ENCODE peak calls at places on chromosome 9, in five cellular contexts. One of them, this sample, is unnamed.

GRCh38 chr9:84331119-84331791 is 9.3 kb downstream of the SLC28A3 start:
- DNase-seq in frontal cortex: no peak
- DNase-seq in stimulated activated CD8-positive, alpha-beta memory T cell treated with anti-CD3 and anti-CD28 coated beads, Interleukin-12 subunit alpha, Interleukin-12 subunit beta, amount 100 ng/mL, for 1 hour: no peak
- DNase-seq in iPS-NIHi11: no peak
- DNase-seq in heart left ventricle: no peak
- DNase-seq in this sample: no peak

GRCh38 chr9:37283730-37284235 is 138.7 kb upstream of the GRHPR start:
- DNase-seq in frontal cortex: no peak
- DNase-seq in stimulated activated CD8-positive, alpha-beta memory T cell treated with anti-CD3 and anti-CD28 coated beads, Interleukin-12 subunit alpha, Interleukin-12 subunit beta, amount 100 ng/mL, for 1 hour: no peak
- DNase-seq in iPS-NIHi11: peak; percentile 25
- DNase-seq in heart left ventricle: no peak
- DNase-seq in this sample: no peak

GRCh38 chr9:134546746-134547145 is 94.9 kb upstream of the COL5A1 start:
- DNase-seq in frontal cortex: no peak
- DNase-seq in stimulated activated CD8-positive, alpha-beta memory T cell treated with anti-CD3 and anti-CD28 coated beads, Interleukin-12 subunit alpha, Interleukin-12 subunit beta, amount 100 ng/mL, for 1 hour: no peak
- DNase-seq in iPS-NIHi11: no peak
- DNase-seq in heart left ventricle: no peak
- DNase-seq in this sample: no peak

GRCh38 chr9:17116400-17116837 is 18.4 kb upstream of the CNTLN start:
- DNase-seq in frontal cortex: no peak
- DNase-seq in stimulated activated CD8-positive, alpha-beta memory T cell treated with anti-CD3 and anti-CD28 coated beads, Interleukin-12 subunit alpha, Interleukin-12 subunit beta, amount 100 ng/mL, for 1 hour: no peak
- DNase-seq in iPS-NIHi11: peak; percentile 23
- DNase-seq in heart left ventricle: no peak
- DNase-seq in this sample: no peak

GRCh38 chr9:93204470-93205043 is 20.6 kb downstream of the WNK2 start:
- DNase-seq in frontal cortex: no peak
- DNase-seq in stimulated activated CD8-positive, alpha-beta memory T cell treated with anti-CD3 and anti-CD28 coated beads, Interleukin-12 subunit alpha, Interleukin-12 subunit beta, amount 100 ng/mL, for 1 hour: no peak
- DNase-seq in iPS-NIHi11: no peak
- DNase-seq in heart left ventricle: peak; percentile 24
- DNase-seq in this sample: peak; percentile 32

GRCh38 chr9:23779220-23779619 is 46.8 kb downstream of the ELAVL2 start:
- DNase-seq in frontal cortex: peak; percentile 12
- DNase-seq in stimulated activated CD8-positive, alpha-beta memory T cell treated with anti-CD3 and anti-CD28 coated beads, Interleukin-12 subunit alpha, Interleukin-12 subunit beta, amount 100 ng/mL, for 1 hour: no peak
- DNase-seq in iPS-NIHi11: peak; percentile 13
- DNase-seq in heart left ventricle: no peak
- DNase-seq in this sample: no peak

GRCh38 chr9:33437898-33438297 is 9.5 kb downstream of the AQP3 start:
- DNase-seq in frontal cortex: no peak
- DNase-seq in stimulated activated CD8-positive, alpha-beta memory T cell treated with anti-CD3 and anti-CD28 coated beads, Interleukin-12 subunit alpha, Interleukin-12 subunit beta, amount 100 ng/mL, for 1 hour: no peak
- DNase-seq in iPS-NIHi11: no peak
- DNase-seq in heart left ventricle: no peak
- DNase-seq in this sample: no peak

GRCh38 chr9:99921875-99922710 is 15.6 kb downstream of the STX17 start:
- DNase-seq in frontal cortex: no peak
- DNase-seq in stimulated activated CD8-positive, alpha-beta memory T cell treated with anti-CD3 and anti-CD28 coated beads, Interleukin-12 subunit alpha, Interleukin-12 subunit beta, amount 100 ng/mL, for 1 hour: no peak
- DNase-seq in iPS-NIHi11: no peak
- DNase-seq in heart left ventricle: no peak
- DNase-seq in this sample: no peak

GRCh38 chr9:106921989-106922388 is 59.0 kb downstream of the ZNF462 start:
- DNase-seq in frontal cortex: no peak
- DNase-seq in stimulated activated CD8-positive, alpha-beta memory T cell treated with anti-CD3 and anti-CD28 coated beads, Interleukin-12 subunit alpha, Interleukin-12 subunit beta, amount 100 ng/mL, for 1 hour: no peak
- DNase-seq in iPS-NIHi11: no peak
- DNase-seq in heart left ventricle: no peak
- DNase-seq in this sample: no peak

GRCh38 chr9:110835404-110835803 is 166.8 kb downstream of the MUSK start:
- DNase-seq in frontal cortex: no peak
- DNase-seq in stimulated activated CD8-positive, alpha-beta memory T cell treated with anti-CD3 and anti-CD28 coated beads, Interleukin-12 subunit alpha, Interleukin-12 subunit beta, amount 100 ng/mL, for 1 hour: no peak
- DNase-seq in iPS-NIHi11: peak; percentile 11
- DNase-seq in heart left ventricle: no peak
- DNase-seq in this sample: no peak

GRCh38 chr9:63816742-63817621 is 1468.0 kb downstream of the FOXD4L5 start:
- DNase-seq in frontal cortex: peak; percentile 66
- DNase-seq in stimulated activated CD8-positive, alpha-beta memory T cell treated with anti-CD3 and anti-CD28 coated beads, Interleukin-12 subunit alpha, Interleukin-12 subunit beta, amount 100 ng/mL, for 1 hour: peak; percentile 51
- DNase-seq in iPS-NIHi11: peak; percentile 86
- DNase-seq in heart left ventricle: peak; percentile 75
- DNase-seq in this sample: peak; percentile 87

GRCh38 chr9:73269430-73270101 is 117.9 kb downstream of the ANXA1 start:
- DNase-seq in frontal cortex: no peak
- DNase-seq in stimulated activated CD8-positive, alpha-beta memory T cell treated with anti-CD3 and anti-CD28 coated beads, Interleukin-12 subunit alpha, Interleukin-12 subunit beta, amount 100 ng/mL, for 1 hour: no peak
- DNase-seq in iPS-NIHi11: no peak
- DNase-seq in heart left ventricle: no peak
- DNase-seq in this sample: no peak

GRCh38 chr9:1005043-1005667 is 28.7 kb downstream of the DMRT3 start:
- DNase-seq in frontal cortex: peak; percentile 37
- DNase-seq in stimulated activated CD8-positive, alpha-beta memory T cell treated with anti-CD3 and anti-CD28 coated beads, Interleukin-12 subunit alpha, Interleukin-12 subunit beta, amount 100 ng/mL, for 1 hour: no peak
- DNase-seq in iPS-NIHi11: peak; percentile 51
- DNase-seq in heart left ventricle: no peak
- DNase-seq in this sample: no peak

GRCh38 chr9:69149321-69149807 is 24.7 kb upstream of the TJP2 start:
- DNase-seq in frontal cortex: no peak
- DNase-seq in stimulated activated CD8-positive, alpha-beta memory T cell treated with anti-CD3 and anti-CD28 coated beads, Interleukin-12 subunit alpha, Interleukin-12 subunit beta, amount 100 ng/mL, for 1 hour: no peak
- DNase-seq in iPS-NIHi11: no peak
- DNase-seq in heart left ventricle: no peak
- DNase-seq in this sample: no peak

GRCh38 chr9:83979812-83980394 is at the start of gene HNRNPK:
- DNase-seq in frontal cortex: peak; percentile 95
- DNase-seq in stimulated activated CD8-positive, alpha-beta memory T cell treated with anti-CD3 and anti-CD28 coated beads, Interleukin-12 subunit alpha, Interleukin-12 subunit beta, amount 100 ng/mL, for 1 hour: peak; percentile 99
- DNase-seq in iPS-NIHi11: peak; percentile 100
- DNase-seq in heart left ventricle: peak; percentile 99
- DNase-seq in this sample: peak; percentile 100

GRCh38 chr9:38119570-38119969 is 50.5 kb upstream of the SHB start:
- DNase-seq in frontal cortex: no peak
- DNase-seq in stimulated activated CD8-positive, alpha-beta memory T cell treated with anti-CD3 and anti-CD28 coated beads, Interleukin-12 subunit alpha, Interleukin-12 subunit beta, amount 100 ng/mL, for 1 hour: no peak
- DNase-seq in iPS-NIHi11: no peak
- DNase-seq in heart left ventricle: no peak
- DNase-seq in this sample: no peak

GRCh38 chr9:131593936-131594665 is 48.8 kb downstream of the PRRT1B start:
- DNase-seq in frontal cortex: no peak
- DNase-seq in stimulated activated CD8-positive, alpha-beta memory T cell treated with anti-CD3 and anti-CD28 coated beads, Interleukin-12 subunit alpha, Interleukin-12 subunit beta, amount 100 ng/mL, for 1 hour: no peak
- DNase-seq in iPS-NIHi11: no peak
- DNase-seq in heart left ventricle: no peak
- DNase-seq in this sample: no peak

GRCh38 chr9:113616716-113617496 is 153.4 kb downstream of the RGS3 start:
- DNase-seq in frontal cortex: no peak
- DNase-seq in stimulated activated CD8-positive, alpha-beta memory T cell treated with anti-CD3 and anti-CD28 coated beads, Interleukin-12 subunit alpha, Interleukin-12 subunit beta, amount 100 ng/mL, for 1 hour: no peak
- DNase-seq in iPS-NIHi11: no peak
- DNase-seq in heart left ventricle: no peak
- DNase-seq in this sample: no peak

GRCh38 chr9:138074516-138074915 is 196.9 kb downstream of the CACNA1B start:
- DNase-seq in frontal cortex: no peak
- DNase-seq in stimulated activated CD8-positive, alpha-beta memory T cell treated with anti-CD3 and anti-CD28 coated beads, Interleukin-12 subunit alpha, Interleukin-12 subunit beta, amount 100 ng/mL, for 1 hour: no peak
- DNase-seq in iPS-NIHi11: no peak
- DNase-seq in heart left ventricle: no peak
- DNase-seq in this sample: no peak

GRCh38 chr9:129309041-129309430 is 131.0 kb upstream of the IER5L start:
- DNase-seq in frontal cortex: no peak
- DNase-seq in stimulated activated CD8-positive, alpha-beta memory T cell treated with anti-CD3 and anti-CD28 coated beads, Interleukin-12 subunit alpha, Interleukin-12 subunit beta, amount 100 ng/mL, for 1 hour: no peak
- DNase-seq in iPS-NIHi11: no peak
- DNase-seq in heart left ventricle: no peak
- DNase-seq in this sample: no peak

GRCh38 chr9:87276851-87277251 is 220.8 kb upstream of the DAPK1 start:
- DNase-seq in frontal cortex: no peak
- DNase-seq in stimulated activated CD8-positive, alpha-beta memory T cell treated with anti-CD3 and anti-CD28 coated beads, Interleukin-12 subunit alpha, Interleukin-12 subunit beta, amount 100 ng/mL, for 1 hour: no peak
- DNase-seq in iPS-NIHi11: no peak
- DNase-seq in heart left ventricle: no peak
- DNase-seq in this sample: no peak

GRCh38 chr9:134325096-134325812 is 1.0 kb upstream of the RXRA start:
- DNase-seq in frontal cortex: no peak
- DNase-seq in stimulated activated CD8-positive, alpha-beta memory T cell treated with anti-CD3 and anti-CD28 coated beads, Interleukin-12 subunit alpha, Interleukin-12 subunit beta, amount 100 ng/mL, for 1 hour: no peak
- DNase-seq in iPS-NIHi11: peak; percentile 79
- DNase-seq in heart left ventricle: peak; percentile 61
- DNase-seq in this sample: peak; percentile 59

GRCh38 chr9:136341042-136341655 is 13.8 kb downstream of the GPSM1 start:
- DNase-seq in frontal cortex: no peak
- DNase-seq in stimulated activated CD8-positive, alpha-beta memory T cell treated with anti-CD3 and anti-CD28 coated beads, Interleukin-12 subunit alpha, Interleukin-12 subunit beta, amount 100 ng/mL, for 1 hour: no peak
- DNase-seq in iPS-NIHi11: no peak
- DNase-seq in heart left ventricle: peak; percentile 90
- DNase-seq in this sample: no peak

GRCh38 chr9:76898786-76899185 is 7.1 kb downstream of the PRUNE2 start:
- DNase-seq in frontal cortex: no peak
- DNase-seq in stimulated activated CD8-positive, alpha-beta memory T cell treated with anti-CD3 and anti-CD28 coated beads, Interleukin-12 subunit alpha, Interleukin-12 subunit beta, amount 100 ng/mL, for 1 hour: no peak
- DNase-seq in iPS-NIHi11: no peak
- DNase-seq in heart left ventricle: no peak
- DNase-seq in this sample: no peak

GRCh38 chr9:132114102-132114707 is 34.5 kb upstream of the MED27 start:
- DNase-seq in frontal cortex: peak; percentile 49
- DNase-seq in stimulated activated CD8-positive, alpha-beta memory T cell treated with anti-CD3 and anti-CD28 coated beads, Interleukin-12 subunit alpha, Interleukin-12 subunit beta, amount 100 ng/mL, for 1 hour: peak; percentile 2
- DNase-seq in iPS-NIHi11: peak; percentile 93
- DNase-seq in heart left ventricle: peak; percentile 60
- DNase-seq in this sample: peak; percentile 63

GRCh38 chr9:112535811-112536210 is 49.2 kb downstream of the KIAA1958 start:
- DNase-seq in frontal cortex: no peak
- DNase-seq in stimulated activated CD8-positive, alpha-beta memory T cell treated with anti-CD3 and anti-CD28 coated beads, Interleukin-12 subunit alpha, Interleukin-12 subunit beta, amount 100 ng/mL, for 1 hour: no peak
- DNase-seq in iPS-NIHi11: no peak
- DNase-seq in heart left ventricle: no peak
- DNase-seq in this sample: no peak

GRCh38 chr9:79623799-79624721 is 52.3 kb downstream of the TLE4 start:
- DNase-seq in frontal cortex: peak; percentile 18
- DNase-seq in stimulated activated CD8-positive, alpha-beta memory T cell treated with anti-CD3 and anti-CD28 coated beads, Interleukin-12 subunit alpha, Interleukin-12 subunit beta, amount 100 ng/mL, for 1 hour: no peak
- DNase-seq in iPS-NIHi11: no peak
- DNase-seq in heart left ventricle: peak; percentile 51
- DNase-seq in this sample: peak; percentile 44

This sample was measured in left cardiac atrium.